ENCODE peak calls at places on chromosomes 4 and X, in five cellular contexts. One of them, this sample, is unnamed.
A peak's percentile ranks its signal among the peaks of the same experiment; 100 is the strongest.

GRCh38 chr4:86924805-86925204 is 10.0 kb upstream of the AFF1 start:
- DNase-seq in mammary epithelial cell: peak; percentile 42
- DNase-seq in stimulated activated CD4-positive, alpha-beta T cell treated with anti-CD3 and anti-CD28 coated beads, Interleukin-1b, Interleukin-23, amount 100 ng/mL, for 4 hours: no peak
- DNase-seq in skeletal muscle cell: peak; percentile 72
- DNase-seq in neural crest cell: no peak
- DNase-seq in this sample: no peak

GRCh38 chr4:140567722-140568121 is 1.0 kb downstream of the UCP1 start:
- DNase-seq in mammary epithelial cell: no peak
- DNase-seq in stimulated activated CD4-positive, alpha-beta T cell treated with anti-CD3 and anti-CD28 coated beads, Interleukin-1b, Interleukin-23, amount 100 ng/mL, for 4 hours: no peak
- DNase-seq in skeletal muscle cell: no peak
- DNase-seq in neural crest cell: peak; percentile 10
- DNase-seq in this sample: peak; percentile 12

GRCh38 chrX:39729834-39730670 is 367.7 kb downstream of the BCOR start:
- DNase-seq in mammary epithelial cell: no peak
- DNase-seq in stimulated activated CD4-positive, alpha-beta T cell treated with anti-CD3 and anti-CD28 coated beads, Interleukin-1b, Interleukin-23, amount 100 ng/mL, for 4 hours: no peak
- DNase-seq in skeletal muscle cell: no peak
- DNase-seq in neural crest cell: peak; percentile 48
- DNase-seq in this sample: peak; percentile 14

GRCh38 chrX:22634081-22634480 is 361.4 kb downstream of the CBLL2 start:
- DNase-seq in mammary epithelial cell: peak; percentile 39
- DNase-seq in stimulated activated CD4-positive, alpha-beta T cell treated with anti-CD3 and anti-CD28 coated beads, Interleukin-1b, Interleukin-23, amount 100 ng/mL, for 4 hours: no peak
- DNase-seq in skeletal muscle cell: peak; percentile 41
- DNase-seq in neural crest cell: no peak
- DNase-seq in this sample: no peak

GRCh38 chr4:118927976-118928375 is 39.3 kb downstream of the SYNPO2 start:
- DNase-seq in mammary epithelial cell: no peak
- DNase-seq in stimulated activated CD4-positive, alpha-beta T cell treated with anti-CD3 and anti-CD28 coated beads, Interleukin-1b, Interleukin-23, amount 100 ng/mL, for 4 hours: no peak
- DNase-seq in skeletal muscle cell: no peak
- DNase-seq in neural crest cell: no peak
- DNase-seq in this sample: no peak

GRCh38 chrX:71285929-71286328 is 2.5 kb downstream of the NONO start:
- DNase-seq in mammary epithelial cell: no peak
- DNase-seq in stimulated activated CD4-positive, alpha-beta T cell treated with anti-CD3 and anti-CD28 coated beads, Interleukin-1b, Interleukin-23, amount 100 ng/mL, for 4 hours: no peak
- DNase-seq in skeletal muscle cell: no peak
- DNase-seq in neural crest cell: no peak
- DNase-seq in this sample: no peak

GRCh38 chrX:97909245-97909644 is 1025.5 kb downstream of the RPA4 start:
- DNase-seq in mammary epithelial cell: no peak
- DNase-seq in stimulated activated CD4-positive, alpha-beta T cell treated with anti-CD3 and anti-CD28 coated beads, Interleukin-1b, Interleukin-23, amount 100 ng/mL, for 4 hours: no peak
- DNase-seq in skeletal muscle cell: no peak
- DNase-seq in neural crest cell: no peak
- DNase-seq in this sample: no peak

GRCh38 chr4:17117746-17118145 is 219.3 kb upstream of the LDB2 start:
- DNase-seq in mammary epithelial cell: no peak
- DNase-seq in stimulated activated CD4-positive, alpha-beta T cell treated with anti-CD3 and anti-CD28 coated beads, Interleukin-1b, Interleukin-23, amount 100 ng/mL, for 4 hours: no peak
- DNase-seq in skeletal muscle cell: no peak
- DNase-seq in neural crest cell: no peak
- DNase-seq in this sample: no peak

GRCh38 chr4:88244821-88245579 is 39.4 kb downstream of the PPM1K start:
- DNase-seq in mammary epithelial cell: no peak
- DNase-seq in stimulated activated CD4-positive, alpha-beta T cell treated with anti-CD3 and anti-CD28 coated beads, Interleukin-1b, Interleukin-23, amount 100 ng/mL, for 4 hours: peak; percentile 3
- DNase-seq in skeletal muscle cell: no peak
- DNase-seq in neural crest cell: no peak
- DNase-seq in this sample: no peak

GRCh38 chr4:7418131-7418943 is 16.4 kb downstream of the PSAPL1 start:
- DNase-seq in mammary epithelial cell: no peak
- DNase-seq in stimulated activated CD4-positive, alpha-beta T cell treated with anti-CD3 and anti-CD28 coated beads, Interleukin-1b, Interleukin-23, amount 100 ng/mL, for 4 hours: no peak
- DNase-seq in skeletal muscle cell: no peak
- DNase-seq in neural crest cell: no peak
- DNase-seq in this sample: no peak

GRCh38 chr4:41144812-41145211 is 69.5 kb downstream of the APBB2 start:
- DNase-seq in mammary epithelial cell: peak; percentile 68
- DNase-seq in stimulated activated CD4-positive, alpha-beta T cell treated with anti-CD3 and anti-CD28 coated beads, Interleukin-1b, Interleukin-23, amount 100 ng/mL, for 4 hours: no peak
- DNase-seq in skeletal muscle cell: no peak
- DNase-seq in neural crest cell: no peak
- DNase-seq in this sample: no peak

GRCh38 chrX:73577368-73577767 is 14.4 kb downstream of the CHIC1 start:
- DNase-seq in mammary epithelial cell: peak; percentile 82
- DNase-seq in stimulated activated CD4-positive, alpha-beta T cell treated with anti-CD3 and anti-CD28 coated beads, Interleukin-1b, Interleukin-23, amount 100 ng/mL, for 4 hours: no peak
- DNase-seq in skeletal muscle cell: peak; percentile 17
- DNase-seq in neural crest cell: no peak
- DNase-seq in this sample: peak; percentile 21

GRCh38 chr4:1009647-1010521 is 1.5 kb upstream of the FGFRL1 start:
- DNase-seq in mammary epithelial cell: peak; percentile 38
- DNase-seq in stimulated activated CD4-positive, alpha-beta T cell treated with anti-CD3 and anti-CD28 coated beads, Interleukin-1b, Interleukin-23, amount 100 ng/mL, for 4 hours: peak; percentile 67
- DNase-seq in skeletal muscle cell: no peak
- DNase-seq in neural crest cell: peak; percentile 54
- DNase-seq in this sample: no peak

GRCh38 chr4:153267915-153268694 is 63.9 kb downstream of the TRIM2 start:
- DNase-seq in mammary epithelial cell: no peak
- DNase-seq in stimulated activated CD4-positive, alpha-beta T cell treated with anti-CD3 and anti-CD28 coated beads, Interleukin-1b, Interleukin-23, amount 100 ng/mL, for 4 hours: no peak
- DNase-seq in skeletal muscle cell: no peak
- DNase-seq in neural crest cell: no peak
- DNase-seq in this sample: no peak

GRCh38 chr4:138616775-138617174 is 374.6 kb upstream of the SLC7A11 start:
- DNase-seq in mammary epithelial cell: no peak
- DNase-seq in stimulated activated CD4-positive, alpha-beta T cell treated with anti-CD3 and anti-CD28 coated beads, Interleukin-1b, Interleukin-23, amount 100 ng/mL, for 4 hours: no peak
- DNase-seq in skeletal muscle cell: no peak
- DNase-seq in neural crest cell: no peak
- DNase-seq in this sample: no peak